ENCODE peak calls at places on chromosome 22, in ten cellular contexts. One of them, this sample, is unnamed.

GRCh38 chr22:50733521-50734342 is 4.3 kb upstream of the ACR start:
- DNase-seq in suprapubic skin: peak
- DNase-seq in brain microvascular endothelial cell: no peak
- DNase-seq in neural crest cell: no peak
- DNase-seq in AG09319: no peak
- DNase-seq in dorsolateral prefrontal cortex: peak
- DNase-seq in psoas muscle: peak
- DNase-seq in right lobe of liver: peak
- DNase-seq in PC-3: no peak
- DNase-seq in GM12865: no peak
- DNase-seq in this sample: no peak

GRCh38 chr22:47151490-47151889 is 389.0 kb downstream of the TBC1D22A start:
- DNase-seq in suprapubic skin: no peak
- DNase-seq in brain microvascular endothelial cell: peak
- DNase-seq in neural crest cell: no peak
- DNase-seq in AG09319: no peak
- DNase-seq in dorsolateral prefrontal cortex: no peak
- DNase-seq in psoas muscle: no peak
- DNase-seq in right lobe of liver: no peak
- DNase-seq in PC-3: peak
- DNase-seq in GM12865: no peak
- DNase-seq in this sample: no peak

GRCh38 chr22:43862074-43862881 is at the start of gene SULT4A1:
- DNase-seq in suprapubic skin: no peak
- DNase-seq in brain microvascular endothelial cell: no peak
- DNase-seq in neural crest cell: peak
- DNase-seq in AG09319: no peak
- DNase-seq in dorsolateral prefrontal cortex: peak
- DNase-seq in psoas muscle: peak
- DNase-seq in right lobe of liver: no peak
- DNase-seq in PC-3: no peak
- DNase-seq in GM12865: no peak
- DNase-seq in this sample: no peak

GRCh38 chr22:42862045-42862734 is 5.1 kb upstream of the ARFGAP3 start:
- DNase-seq in suprapubic skin: no peak
- DNase-seq in brain microvascular endothelial cell: peak
- DNase-seq in neural crest cell: no peak
- DNase-seq in AG09319: no peak
- DNase-seq in dorsolateral prefrontal cortex: no peak
- DNase-seq in psoas muscle: no peak
- DNase-seq in right lobe of liver: no peak
- DNase-seq in PC-3: peak
- DNase-seq in GM12865: no peak
- DNase-seq in this sample: no peak

GRCh38 chr22:27494821-27495220 is 306.7 kb downstream of the MN1 start:
- DNase-seq in suprapubic skin: no peak
- DNase-seq in brain microvascular endothelial cell: no peak
- DNase-seq in neural crest cell: peak
- DNase-seq in AG09319: no peak
- DNase-seq in dorsolateral prefrontal cortex: no peak
- DNase-seq in psoas muscle: no peak
- DNase-seq in right lobe of liver: no peak
- DNase-seq in PC-3: no peak
- DNase-seq in GM12865: no peak
- DNase-seq in this sample: no peak

GRCh38 chr22:30574095-30574981 is at the start of gene GAL3ST1:
- DNase-seq in suprapubic skin: no peak
- DNase-seq in brain microvascular endothelial cell: no peak
- DNase-seq in neural crest cell: peak
- DNase-seq in AG09319: no peak
- DNase-seq in dorsolateral prefrontal cortex: peak
- DNase-seq in psoas muscle: peak
- DNase-seq in right lobe of liver: peak
- DNase-seq in PC-3: no peak
- DNase-seq in GM12865: no peak
- DNase-seq in this sample: no peak

GRCh38 chr22:44999231-44999630 is 10.6 kb downstream of the PHF21B start:
- DNase-seq in suprapubic skin: no peak
- DNase-seq in brain microvascular endothelial cell: no peak
- DNase-seq in neural crest cell: no peak
- DNase-seq in AG09319: no peak
- DNase-seq in dorsolateral prefrontal cortex: no peak
- DNase-seq in psoas muscle: no peak
- DNase-seq in right lobe of liver: no peak
- DNase-seq in PC-3: no peak
- DNase-seq in GM12865: no peak
- DNase-seq in this sample: no peak

GRCh38 chr22:30249049-30250038 is 2.8 kb upstream of the LIF start:
- DNase-seq in suprapubic skin: no peak
- DNase-seq in brain microvascular endothelial cell: no peak
- DNase-seq in neural crest cell: no peak
- DNase-seq in AG09319: no peak
- DNase-seq in dorsolateral prefrontal cortex: no peak
- DNase-seq in psoas muscle: peak
- DNase-seq in right lobe of liver: no peak
- DNase-seq in PC-3: no peak
- DNase-seq in GM12865: no peak
- DNase-seq in this sample: no peak

GRCh38 chr22:31187627-31188026 is 24.5 kb upstream of the LIMK2 start:
- DNase-seq in suprapubic skin: no peak
- DNase-seq in brain microvascular endothelial cell: no peak
- DNase-seq in neural crest cell: no peak
- DNase-seq in AG09319: no peak
- DNase-seq in dorsolateral prefrontal cortex: no peak
- DNase-seq in psoas muscle: no peak
- DNase-seq in right lobe of liver: no peak
- DNase-seq in PC-3: no peak
- DNase-seq in GM12865: no peak
- DNase-seq in this sample: no peak

DNA sequence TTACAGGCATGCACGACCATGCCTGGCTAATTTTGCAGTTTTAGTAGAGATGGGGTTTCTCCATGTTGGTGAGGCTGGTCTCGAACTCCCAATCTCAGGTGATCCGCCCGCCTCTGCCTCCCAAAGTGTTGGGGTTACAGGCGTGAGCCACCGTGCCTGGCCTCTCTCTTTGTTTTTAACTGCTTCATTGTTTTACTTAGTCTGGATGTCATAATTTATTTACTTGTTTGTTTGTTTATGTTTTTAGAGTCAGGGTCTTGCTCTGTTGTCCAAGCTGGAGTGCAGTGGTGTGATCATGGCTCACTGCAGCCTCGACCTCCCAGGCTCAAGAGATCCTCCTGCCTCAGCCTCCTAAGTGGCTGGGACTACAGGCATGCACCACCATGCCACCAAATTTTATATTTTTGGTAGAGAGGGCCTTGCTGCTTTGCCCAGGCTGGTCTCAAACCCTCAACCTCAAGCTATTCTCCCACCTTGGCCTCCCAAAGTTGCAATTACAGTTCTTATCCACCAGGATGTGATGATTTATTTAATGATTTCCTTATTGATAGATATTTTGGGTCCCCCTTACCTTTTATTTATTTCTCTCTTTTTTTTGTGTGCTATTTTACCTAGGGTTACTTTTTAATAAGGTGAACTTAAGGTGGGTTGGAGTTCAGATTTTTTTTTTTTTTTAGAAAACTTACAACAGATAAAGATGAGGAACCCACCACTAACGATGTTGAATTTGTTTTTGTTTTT is 52.6 kb upstream of the ADA2 start:
- DNase-seq in suprapubic skin: no peak
- DNase-seq in brain microvascular endothelial cell: no peak
- DNase-seq in neural crest cell: no peak
- DNase-seq in AG09319: no peak
- DNase-seq in dorsolateral prefrontal cortex: no peak
- DNase-seq in psoas muscle: no peak
- DNase-seq in right lobe of liver: no peak
- DNase-seq in PC-3: no peak
- DNase-seq in GM12865: no peak
- DNase-seq in this sample: no peak
- TF ChIP-seq CTCF in suprapubic skin: no peak
- TF ChIP-seq CTCF in brain microvascular endothelial cell: no peak
- TF ChIP-seq CTCF in neural crest cell: peak
- TF ChIP-seq CTCF in AG09319: no peak
- TF ChIP-seq CTCF in dorsolateral prefrontal cortex: no peak
- TF ChIP-seq CTCF in psoas muscle: no peak
- TF ChIP-seq CTCF in right lobe of liver: no peak
- TF ChIP-seq CTCF in PC-3: no peak
- TF ChIP-seq CTCF in GM12865: no peak
- TF ChIP-seq CTCF in this sample: no peak

GRCh38 chr22:26316732-26317131 is 112.3 kb upstream of the ASPHD2 start:
- DNase-seq in suprapubic skin: no peak
- DNase-seq in brain microvascular endothelial cell: no peak
- DNase-seq in neural crest cell: no peak
- DNase-seq in AG09319: no peak
- DNase-seq in dorsolateral prefrontal cortex: no peak
- DNase-seq in psoas muscle: no peak
- DNase-seq in right lobe of liver: no peak
- DNase-seq in PC-3: no peak
- DNase-seq in GM12865: no peak
- DNase-seq in this sample: no peak

GRCh38 chr22:26320469-26320868 is 108.6 kb upstream of the ASPHD2 start:
- DNase-seq in suprapubic skin: no peak
- DNase-seq in brain microvascular endothelial cell: no peak
- DNase-seq in neural crest cell: no peak
- DNase-seq in AG09319: no peak
- DNase-seq in dorsolateral prefrontal cortex: no peak
- DNase-seq in psoas muscle: no peak
- DNase-seq in right lobe of liver: no peak
- DNase-seq in PC-3: no peak
- DNase-seq in GM12865: no peak
- DNase-seq in this sample: no peak

GRCh38 chr22:26322179-26322905 is 106.7 kb upstream of the ASPHD2 start:
- DNase-seq in suprapubic skin: no peak
- DNase-seq in brain microvascular endothelial cell: peak
- DNase-seq in neural crest cell: no peak
- DNase-seq in AG09319: peak
- DNase-seq in dorsolateral prefrontal cortex: no peak
- DNase-seq in psoas muscle: peak
- DNase-seq in right lobe of liver: no peak
- DNase-seq in PC-3: peak
- DNase-seq in GM12865: no peak
- DNase-seq in this sample: no peak

GRCh38 chr22:26321469-26321913 is 107.6 kb upstream of the ASPHD2 start:
- DNase-seq in suprapubic skin: no peak
- DNase-seq in brain microvascular endothelial cell: peak
- DNase-seq in neural crest cell: no peak
- DNase-seq in AG09319: peak
- DNase-seq in dorsolateral prefrontal cortex: peak
- DNase-seq in psoas muscle: peak
- DNase-seq in right lobe of liver: no peak
- DNase-seq in PC-3: peak
- DNase-seq in GM12865: no peak
- DNase-seq in this sample: no peak

GRCh38 chr22:26318975-26319374 is 110.1 kb upstream of the ASPHD2 start:
- DNase-seq in suprapubic skin: no peak
- DNase-seq in brain microvascular endothelial cell: peak
- DNase-seq in neural crest cell: no peak
- DNase-seq in AG09319: no peak
- DNase-seq in dorsolateral prefrontal cortex: no peak
- DNase-seq in psoas muscle: no peak
- DNase-seq in right lobe of liver: no peak
- DNase-seq in PC-3: peak
- DNase-seq in GM12865: peak
- DNase-seq in this sample: no peak
- TF ChIP-seq CTCF in suprapubic skin: no peak
- TF ChIP-seq CTCF in brain microvascular endothelial cell: peak
- TF ChIP-seq CTCF in neural crest cell: no peak
- TF ChIP-seq CTCF in AG09319: peak
- TF ChIP-seq CTCF in dorsolateral prefrontal cortex: no peak
- TF ChIP-seq CTCF in psoas muscle: no peak
- TF ChIP-seq CTCF in right lobe of liver: no peak
- TF ChIP-seq CTCF in PC-3: peak
- TF ChIP-seq CTCF in GM12865: peak
- TF ChIP-seq CTCF in this sample: no peak

GRCh38 chr22:24325105-24325757 is 54.6 kb downstream of the SPECC1L start:
- DNase-seq in suprapubic skin: no peak
- DNase-seq in brain microvascular endothelial cell: peak
- DNase-seq in neural crest cell: no peak
- DNase-seq in AG09319: peak
- DNase-seq in dorsolateral prefrontal cortex: no peak
- DNase-seq in psoas muscle: no peak
- DNase-seq in right lobe of liver: no peak
- DNase-seq in PC-3: peak
- DNase-seq in GM12865: peak
- DNase-seq in this sample: peak
- TF ChIP-seq CTCF in suprapubic skin: peak
- TF ChIP-seq CTCF in brain microvascular endothelial cell: peak
- TF ChIP-seq CTCF in neural crest cell: peak
- TF ChIP-seq CTCF in AG09319: peak
- TF ChIP-seq CTCF in dorsolateral prefrontal cortex: peak
- TF ChIP-seq CTCF in psoas muscle: peak
- TF ChIP-seq CTCF in right lobe of liver: peak
- TF ChIP-seq CTCF in PC-3: peak
- TF ChIP-seq CTCF in GM12865: peak
- TF ChIP-seq CTCF in this sample: peak

GRCh38 chr22:37731804-37732471 is 35.1 kb downstream of the TRIOBP start:
- DNase-seq in suprapubic skin: no peak
- DNase-seq in brain microvascular endothelial cell: no peak
- DNase-seq in neural crest cell: no peak
- DNase-seq in AG09319: no peak
- DNase-seq in dorsolateral prefrontal cortex: no peak
- DNase-seq in psoas muscle: no peak
- DNase-seq in right lobe of liver: no peak
- DNase-seq in PC-3: no peak
- DNase-seq in GM12865: no peak
- DNase-seq in this sample: peak

GRCh38 chr22:37725551-37726239 is 28.8 kb downstream of the TRIOBP start:
- DNase-seq in suprapubic skin: no peak
- DNase-seq in brain microvascular endothelial cell: no peak
- DNase-seq in neural crest cell: no peak
- DNase-seq in AG09319: no peak
- DNase-seq in dorsolateral prefrontal cortex: no peak
- DNase-seq in psoas muscle: no peak
- DNase-seq in right lobe of liver: no peak
- DNase-seq in PC-3: no peak
- DNase-seq in GM12865: no peak
- DNase-seq in this sample: no peak

GRCh38 chr22:37728620-37729019 is 31.8 kb downstream of the TRIOBP start:
- DNase-seq in suprapubic skin: no peak
- DNase-seq in brain microvascular endothelial cell: no peak
- DNase-seq in neural crest cell: no peak
- DNase-seq in AG09319: no peak
- DNase-seq in dorsolateral prefrontal cortex: no peak
- DNase-seq in psoas muscle: no peak
- DNase-seq in right lobe of liver: no peak
- DNase-seq in PC-3: no peak
- DNase-seq in GM12865: no peak
- DNase-seq in this sample: no peak

DNA sequence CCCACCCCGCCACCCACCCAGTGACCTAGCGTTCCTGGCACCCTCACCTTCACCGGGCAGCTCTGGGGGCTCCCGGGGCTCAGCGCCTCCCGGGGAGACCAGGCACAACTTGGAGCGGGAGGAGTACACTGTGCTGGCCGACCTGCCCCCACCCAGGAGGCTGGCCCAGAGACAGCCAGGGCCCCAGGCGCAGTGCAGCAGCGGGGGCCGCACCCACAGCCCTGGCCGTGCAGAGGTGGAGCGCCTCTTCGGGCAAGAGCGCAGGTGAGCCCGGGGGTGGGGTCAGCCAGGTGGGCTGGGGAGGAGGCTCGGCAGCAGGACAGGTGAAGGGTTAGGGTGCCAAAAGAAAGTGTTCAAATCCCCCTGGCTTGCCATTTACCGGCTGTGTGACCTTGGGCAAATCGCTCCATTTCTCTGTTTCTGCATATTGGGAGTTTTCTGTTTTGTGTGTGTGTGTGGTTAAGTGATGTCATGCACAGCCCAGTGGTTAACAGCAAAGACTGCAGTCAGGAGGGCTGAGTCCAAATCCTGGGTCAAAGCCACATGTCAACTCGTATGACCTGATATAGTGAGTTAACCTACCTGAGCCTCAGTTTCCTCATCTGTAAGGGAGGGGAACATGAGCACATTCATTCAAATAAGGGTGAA is 29.5 kb downstream of the TRIOBP start:
- DNase-seq in suprapubic skin: no peak
- DNase-seq in brain microvascular endothelial cell: peak
- DNase-seq in neural crest cell: no peak
- DNase-seq in AG09319: no peak
- DNase-seq in dorsolateral prefrontal cortex: no peak
- DNase-seq in psoas muscle: no peak
- DNase-seq in right lobe of liver: no peak
- DNase-seq in PC-3: no peak
- DNase-seq in GM12865: no peak
- DNase-seq in this sample: peak
- TF ChIP-seq CTCF in suprapubic skin: no peak
- TF ChIP-seq CTCF in brain microvascular endothelial cell: peak
- TF ChIP-seq CTCF in neural crest cell: no peak
- TF ChIP-seq CTCF in AG09319: peak
- TF ChIP-seq CTCF in dorsolateral prefrontal cortex: no peak
- TF ChIP-seq CTCF in psoas muscle: no peak
- TF ChIP-seq CTCF in right lobe of liver: peak
- TF ChIP-seq CTCF in PC-3: peak
- TF ChIP-seq CTCF in GM12865: peak
- TF ChIP-seq CTCF in this sample: peak